ENCODE peak calls at places on chromosome 13, in four cellular contexts. E is HT1080, U is BJ, B is thoracic aorta. R is an unnamed sample.
A peak's percentile ranks its signal among the peaks of the same experiment; 100 is the strongest.

GRCh38 chr13:106350208-106350607 is 185.3 kb downstream of the EFNB2 start:
- DNase-seq in B (no peak), U (no peak), E (no peak), R (no peak)

GRCh38 chr13:110929104-110929777 is 14.4 kb upstream of the ANKRD10 start:
- DNase-seq in B (no peak), U (no peak), E (no peak), R (no peak)

GRCh38 chr13:33158830-33159229 is 126.7 kb downstream of the STARD13 start:
- DNase-seq in B (no peak), E (no peak), U (no peak), R (no peak)

GRCh38 chr13:114078501-114079451 is 53.6 kb downstream of the RASA3 start:
- DNase-seq in B (no peak), E (no peak), U (no peak), R (no peak)

GRCh38 chr13:31227063-31227462 is 27.3 kb downstream of the B3GLCT start:
- DNase-seq in B (no peak), U (no peak), E (no peak), R (no peak)

GRCh38 chr13:33168326-33168960 is 117.1 kb downstream of the STARD13 start:
- DNase-seq in E (no peak), U (no peak), B (no peak), R (no peak)

GRCh38 chr13:47112205-47112896 is 215.5 kb upstream of the HTR2A start:
- DNase-seq in B (no peak), U (no peak), E (peak; percentile 51), R (no peak)

GRCh38 chr13:38542601-38543000 is 144.3 kb upstream of the FREM2 start:
- DNase-seq in U (no peak), E (peak; percentile 91), B (no peak), R (no peak)

GRCh38 chr13:46149272-46150133 is 32.5 kb downstream of the LCP1 start:
- DNase-seq in E (peak; percentile 28), U (no peak), B (no peak), R (no peak)

GRCh38 chr13:50376895-50377575 is 361.8 kb downstream of the KCNRG start:
- DNase-seq in E (no peak), U (no peak), B (no peak), R (no peak)

GRCh38 chr13:45361596-45362206 is 20.7 kb upstream of the TPT1 start:
- DNase-seq in E (peak; percentile 85), U (no peak), B (no peak), R (peak; percentile 34)

GRCh38 chr13:29817604-29818378 is 32.6 kb downstream of the UBL3 start:
- DNase-seq in B (no peak), E (no peak), U (no peak), R (no peak)

GRCh38 chr13:105599477-105600037 is 935.9 kb downstream of the EFNB2 start:
- DNase-seq in E (no peak), U (no peak), B (no peak), R (no peak)

GRCh38 chr13:75480691-75481175 is 1.2 kb downstream of the TBC1D4 start:
- DNase-seq in U (no peak), E (peak; percentile 64), B (no peak), R (peak; percentile 10)

GRCh38 chr13:37616131-37616530 is 17.6 kb upstream of the POSTN start:
- DNase-seq in U (no peak), B (no peak), E (no peak), R (no peak)

GRCh38 chr13:97125810-97126738 is 96.1 kb upstream of the MBNL2 start:
- DNase-seq in B (no peak), E (peak; percentile 89), U (no peak), R (no peak)

GRCh38 chr13:73223372-73223781 is 164.6 kb downstream of the KLF5 start:
- DNase-seq in E (no peak), U (no peak), B (no peak), R (no peak)

GRCh38 chr13:111335263-111335662 is 14.8 kb downstream of the TEX29 start:
- DNase-seq in U (no peak), B (no peak), E (no peak), R (no peak)

GRCh38 chr13:98996046-98996445 is 18.2 kb upstream of the DOCK9 start:
- DNase-seq in E (no peak), B (no peak), U (no peak), R (no peak)

GRCh38 chr13:96141032-96141431 is 51.1 kb downstream of the HS6ST3 start:
- DNase-seq in E (no peak), U (no peak), B (no peak), R (peak; percentile 14)

GRCh38 chr13:31733066-31733465 is 6.3 kb upstream of the RXFP2 start:
- DNase-seq in U (no peak), B (no peak), E (no peak), R (no peak)

GRCh38 chr13:33070713-33071112 is 54.5 kb downstream of the KL start:
- DNase-seq in B (no peak), U (no peak), E (peak; percentile 39), R (no peak)

GRCh38 chr13:67023088-67023893 is 206.8 kb downstream of the PCDH9 start:
- DNase-seq in E (peak; percentile 86), U (peak; percentile 39), B (no peak), R (peak; percentile 76)

GRCh38 chr13:92843549-92843948 is 383.1 kb upstream of the GPC6 start:
- DNase-seq in E (peak; percentile 87), U (no peak), B (no peak), R (peak; percentile 79)

GRCh38 chr13:95924389-95924994 is 128.7 kb downstream of the UGGT2 start:
- DNase-seq in U (peak; percentile 34), E (peak; percentile 63), B (no peak), R (peak; percentile 37)

R was measured in kidney glomerular epithelial cell.